ENCODE peak calls at places on chromosomes 11 and 22, in seven cellular contexts. U, I, Z, S, D, A and C are unnamed samples.
A peak's percentile ranks its signal among the peaks of the same experiment; 100 is the strongest.

GRCh38 chr11:20790622-20791021 is 121.2 kb downstream of the NELL1 start:
- DNase-seq in U (no peak), I (no peak), Z (no peak), S (peak; percentile 61), D (no peak), A (no peak), C (no peak)

GRCh38 chr22:41447435-41448188 is 1.0 kb upstream of the TOB2 start:
- DNase-seq in U (peak; percentile 82), I (peak; percentile 82), Z (peak; percentile 60), S (peak; percentile 90), D (no peak), A (peak; percentile 76), C (peak; percentile 74)

GRCh38 chr11:882593-882992 is 28.0 kb downstream of the CHID1 start:
- DNase-seq in U (no peak), I (no peak), Z (no peak), S (no peak), D (no peak), A (no peak), C (no peak)

GRCh38 chr11:66015936-66016792 is 4.4 kb downstream of the CST6 start:
- DNase-seq in U (no peak), I (peak; percentile 39), Z (no peak), S (peak; percentile 65), D (no peak), A (no peak), C (no peak)

GRCh38 chr11:11857769-11858168 is 16.0 kb downstream of the USP47 start:
- DNase-seq in U (no peak), I (no peak), Z (peak; percentile 32), S (no peak), D (no peak), A (no peak), C (no peak)

GRCh38 chr11:100512475-100512874 is 174.6 kb upstream of the ARHGAP42 start:
- DNase-seq in U (no peak), I (no peak), Z (no peak), S (no peak), D (no peak), A (no peak), C (no peak)

GRCh38 chr11:44475114-44475686 is 90.3 kb upstream of the CD82 start:
- DNase-seq in U (no peak), I (no peak), Z (no peak), S (no peak), D (no peak), A (no peak), C (no peak)

GRCh38 chr11:2991477-2992233 is 474 bp downstream of the NAP1L4 start:
- DNase-seq in U (no peak), I (peak; percentile 86), Z (peak; percentile 24), S (peak; percentile 95), D (no peak), A (peak; percentile 61), C (peak; percentile 54)

GRCh38 chr22:37018815-37019308 is 385 bp downstream of the TST start:
- DNase-seq in U (peak; percentile 76), I (peak; percentile 57), Z (peak; percentile 21), S (peak; percentile 89), D (peak; percentile 19), A (peak; percentile 69), C (peak; percentile 89)

GRCh38 chr11:118658372-118659313 is 20.8 kb downstream of the TREH start:
- DNase-seq in U (no peak), I (peak; percentile 48), Z (no peak), S (no peak), D (no peak), A (no peak), C (no peak)

GRCh38 chr22:43534916-43535315 is 123.1 kb downstream of the MPPED1 start:
- DNase-seq in U (no peak), I (no peak), Z (no peak), S (no peak), D (no peak), A (no peak), C (no peak)

DNA sequence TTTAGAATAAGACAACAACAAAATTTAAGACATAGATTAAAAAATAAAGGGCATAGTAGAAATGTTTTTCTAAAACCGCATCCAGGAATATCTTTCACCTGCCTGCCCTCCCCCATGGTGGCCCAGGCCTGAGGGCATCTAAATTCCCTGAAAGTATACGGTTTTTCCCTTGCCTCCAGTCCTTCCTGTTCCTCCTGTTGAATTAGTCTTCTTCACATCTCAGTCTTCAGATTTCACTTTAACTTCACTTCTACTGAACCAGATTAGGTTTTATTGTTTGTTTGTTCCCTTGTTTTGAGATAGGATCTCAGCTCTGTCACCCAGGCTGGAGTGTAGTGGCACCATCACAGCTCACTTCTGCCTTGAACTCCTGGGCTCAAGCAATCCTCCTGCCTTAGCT is 33.1 kb upstream of the DEPDC7 start:
- DNase-seq in U (no peak), I (no peak), Z (no peak), S (no peak), D (no peak), A (no peak), C (no peak)
- H3K27ac ChIP-seq in U (no peak overlapping the region), I (no peak overlapping the region), Z (no peak overlapping the region), S (no peak overlapping the region), D (no peak overlapping the region), A (no peak overlapping the region), C (no peak overlapping the region)

GRCh38 chr11:57529012-57529411 is 1.5 kb downstream of the TIMM10 start:
- DNase-seq in U (no peak), I (no peak), Z (no peak), S (no peak), D (no peak), A (no peak), C (no peak)
- H3K4me3 ChIP-seq in U (no peak overlapping the region), I (no peak overlapping the region), Z (no peak overlapping the region), S (no peak overlapping the region), D (no peak overlapping the region), A (no peak overlapping the region), C (no peak overlapping the region)

GRCh38 chr11:57357827-57358226 is 19.7 kb downstream of the P2RX3 start:
- DNase-seq in U (no peak), I (peak; percentile 75), Z (no peak), S (peak; percentile 17), D (no peak), A (no peak), C (no peak)
- H3K27ac ChIP-seq in U (peak overlapping the region; percentile 9), I (peak overlapping the region; percentile 79), Z (peak overlapping the region; percentile 84), S (no peak overlapping the region), D (peak overlapping the region; percentile 15), A (no peak overlapping the region), C (no peak overlapping the region)

GRCh38 chr11:46281374-46281831 is 3.9 kb downstream of the CREB3L1 start:
- DNase-seq in U (no peak), I (peak; percentile 49), Z (no peak), S (no peak), D (no peak), A (no peak), C (peak; percentile 87)

GRCh38 chr11:46288451-46288850 is 11.0 kb downstream of the CREB3L1 start:
- DNase-seq in U (no peak), I (no peak), Z (no peak), S (no peak), D (no peak), A (no peak), C (no peak)

GRCh38 chr11:46285594-46286033 is 8.2 kb downstream of the CREB3L1 start:
- DNase-seq in U (no peak), I (peak; percentile 86), Z (no peak), S (no peak), D (no peak), A (no peak), C (no peak)

GRCh38 chr11:46286789-46287188 is 9.3 kb downstream of the CREB3L1 start:
- DNase-seq in U (no peak), I (no peak), Z (no peak), S (no peak), D (no peak), A (no peak), C (no peak)

GRCh38 chr11:46285173-46285572 is 7.7 kb downstream of the CREB3L1 start:
- DNase-seq in U (no peak), I (peak; percentile 64), Z (no peak), S (no peak), D (no peak), A (no peak), C (no peak)
- H3K4me3 ChIP-seq in U (no peak overlapping the region), I (peak overlapping the region; percentile 62), Z (no peak overlapping the region), S (no peak overlapping the region), D (no peak overlapping the region), A (no peak overlapping the region), C (no peak overlapping the region)

GRCh38 chr11:123139206-123139605 is 55.8 kb downstream of the CLMP start:
- DNase-seq in U (no peak), I (no peak), Z (no peak), S (no peak), D (no peak), A (no peak), C (no peak)
- H3K27ac ChIP-seq in U (no peak overlapping the region), I (peak overlapping the region; percentile 89), Z (no peak overlapping the region), S (no peak overlapping the region), D (no peak overlapping the region), A (no peak overlapping the region), C (no peak overlapping the region)

GRCh38 chr22:35743466-35743865 is 25.8 kb downstream of the APOL5 start:
- DNase-seq in U (no peak), I (peak; percentile 20), Z (no peak), S (no peak), D (no peak), A (no peak), C (no peak)
- H3K4me3 ChIP-seq in U (no peak overlapping the region), I (peak overlapping the region; percentile 39), Z (no peak overlapping the region), S (no peak overlapping the region), D (no peak overlapping the region), A (no peak overlapping the region), C (no peak overlapping the region)